ENCODE peak calls at places on chromosomes 5 and 9, in eight cellular contexts. L is GM13977; O is ELF-1; J is stimulated activated CD4-positive, alpha-beta T cell treated with anti-CD3 and anti-CD28 coated beads, Interleukin-1b, Interleukin-23, amount 100 ng/mL, for 48 hours; Q is stimulated activated CD8-positive, alpha-beta memory T cell treated with anti-CD3 and anti-CD28 coated beads, Interleukin-15, amount 100 ng/mL, for 24 hours; M is psoas muscle; N is non-pigmented ciliary epithelial cell; I is hepatic stellate cell. D is an unnamed sample.

GRCh38 chr9:34580358-34580757 is 9.2 kb downstream of the CNTFR start:
- DNase-seq in L (no peak), O (peak; percentile 69), J (no peak), Q (no peak), M (no peak), N (no peak), I (no peak), D (no peak)

GRCh38 chr5:137595680-137596079 is 96.6 kb upstream of the SPOCK1 start:
- DNase-seq in L (no peak), O (no peak), J (no peak), Q (no peak), M (no peak), N (no peak), I (no peak), D (no peak)

GRCh38 chr9:79111653-79112052 is 460.1 kb upstream of the TLE4 start:
- DNase-seq in L (no peak), O (no peak), J (no peak), Q (no peak), M (no peak), N (no peak), I (no peak), D (no peak)

GRCh38 chr5:115132465-115132864 is 37.2 kb downstream of the TRIM36 start:
- DNase-seq in L (no peak), O (no peak), J (no peak), Q (no peak), M (no peak), N (no peak), I (no peak), D (no peak)

GRCh38 chr5:104062495-104063377 is 500.1 kb upstream of the NUDT12 start:
- DNase-seq in L (no peak), O (peak; percentile 33), J (no peak), Q (no peak), M (no peak), N (no peak), I (no peak), D (no peak)

GRCh38 chr9:82808478-82808877 is 254.5 kb downstream of the RASEF start:
- DNase-seq in L (no peak), O (peak; percentile 33), J (no peak), Q (no peak), M (no peak), N (no peak), I (no peak), D (no peak)

GRCh38 chr5:158154226-158155005 is 295.5 kb upstream of the CLINT1 start:
- DNase-seq in L (no peak), O (no peak), J (no peak), Q (no peak), M (no peak), N (peak; percentile 78), I (no peak), D (no peak)

GRCh38 chr9:34558341-34558740 is 31.2 kb downstream of the CNTFR start:
- DNase-seq in L (no peak), O (no peak), J (no peak), Q (no peak), M (no peak), N (no peak), I (no peak), D (no peak)

GRCh38 chr9:122463828-122464632 is 13.7 kb downstream of the OR1J1 start:
- DNase-seq in L (peak; percentile 34), O (peak; percentile 50), J (peak; percentile 23), Q (no peak), M (no peak), N (no peak), I (no peak), D (no peak)

GRCh38 chr5:57447656-57448055 is 35.0 kb downstream of the ACTBL2 start:
- DNase-seq in L (no peak), O (no peak), J (no peak), Q (no peak), M (no peak), N (no peak), I (peak; percentile 19), D (no peak)

GRCh38 chr5:14727428-14727865 is 62.9 kb downstream of the OTULIN start:
- DNase-seq in L (peak; percentile 78), O (peak; percentile 85), J (peak; percentile 70), Q (peak; percentile 52), M (peak; percentile 84), N (peak; percentile 40), I (peak; percentile 78), D (peak; percentile 60)

GRCh38 chr5:141511771-141512325 is 23.0 kb downstream of the PCDHGC5 start:
- DNase-seq in L (no peak), O (no peak), J (no peak), Q (no peak), M (no peak), N (no peak), I (no peak), D (no peak)

GRCh38 chr5:178093129-178093528 is 20.2 kb upstream of the N4BP3 start:
- DNase-seq in L (no peak), O (no peak), J (no peak), Q (no peak), M (no peak), N (no peak), I (no peak), D (no peak)

GRCh38 chr9:117092582-117092981 is 322.3 kb downstream of the ASTN2 start:
- DNase-seq in L (no peak), O (peak; percentile 38), J (no peak), Q (no peak), M (no peak), N (no peak), I (no peak), D (no peak)

GRCh38 chr9:83598487-83598886 is 24.5 kb upstream of the IDNK start:
- DNase-seq in L (no peak), O (no peak), J (no peak), Q (no peak), M (no peak), N (no peak), I (peak; percentile 6), D (no peak)

GRCh38 chr9:133593587-133593986 is 15.6 kb downstream of the FAM163B start:
- DNase-seq in L (no peak), O (no peak), J (no peak), Q (no peak), M (no peak), N (no peak), I (no peak), D (no peak)

GRCh38 chr5:167320019-167320418 is 971.4 kb upstream of the WWC1 start:
- DNase-seq in L (no peak), O (no peak), J (no peak), Q (no peak), M (no peak), N (no peak), I (no peak), D (no peak)

GRCh38 chr9:81557452-81557956 is 131.8 kb downstream of the TLE1 start:
- DNase-seq in L (no peak), O (no peak), J (no peak), Q (no peak), M (no peak), N (no peak), I (no peak), D (no peak)

GRCh38 chr5:143134269-143134668 is 269.2 kb downstream of the NR3C1 start:
- DNase-seq in L (no peak), O (no peak), J (no peak), Q (no peak), M (no peak), N (no peak), I (no peak), D (no peak)

GRCh38 chr5:30098940-30099339 is 1094.5 kb upstream of the CDH6 start:
- DNase-seq in L (no peak), O (no peak), J (no peak), Q (no peak), M (no peak), N (no peak), I (no peak), D (no peak)

GRCh38 chr9:108762348-108763055 is 93.3 kb downstream of the ACTL7B start:
- DNase-seq in L (no peak), O (no peak), J (no peak), Q (no peak), M (no peak), N (no peak), I (no peak), D (no peak)

GRCh38 chr5:159902444-159903121 is 13.7 kb upstream of the ADRA1B start:
- DNase-seq in L (no peak), O (no peak), J (no peak), Q (no peak), M (no peak), N (peak; percentile 46), I (no peak), D (no peak)

GRCh38 chr5:81901539-81901938 is 70.3 kb upstream of the ATG10 start:
- DNase-seq in L (no peak), O (no peak), J (no peak), Q (no peak), M (no peak), N (no peak), I (no peak), D (no peak)

GRCh38 chr5:40717281-40717680 is 37.6 kb downstream of the PTGER4 start:
- DNase-seq in L (no peak), O (no peak), J (no peak), Q (no peak), M (no peak), N (peak; percentile 31), I (peak; percentile 66), D (no peak)

GRCh38 chr5:5066276-5067186 is 73.6 kb upstream of the ADAMTS16 start:
- DNase-seq in L (no peak), O (peak; percentile 29), J (no peak), Q (no peak), M (no peak), N (no peak), I (no peak), D (no peak)